ENCODE peak calls at places on chromosomes 1 and 21, in eight cellular contexts. I, C, P, J, T, G, S and W are unnamed samples.

GRCh38 chr1:39735731-39736130 is 3.0 kb upstream of the PPIE start:
- DNase-seq in G (no peak), J (no peak), S (no peak), P (no peak), C (no peak), T (peak; percentile 7), I (no peak), W (no peak)

GRCh38 chr1:58811303-58811702 is 27.5 kb upstream of the JUN start:
- DNase-seq in G (no peak), C (no peak), S (peak; percentile 34), I (no peak), P (no peak), T (peak; percentile 55), J (no peak), W (no peak)

GRCh38 chr1:1110561-1110971 is 5.3 kb downstream of the C1orf159 start:
- DNase-seq in T (no peak), S (no peak), C (no peak), G (no peak), I (no peak), J (no peak), P (no peak), W (no peak)

GRCh38 chr1:207883104-207883651 is 27.7 kb downstream of the CD34 start:
- DNase-seq in T (no peak), C (no peak), G (no peak), J (no peak), I (no peak), S (no peak), P (no peak), W (no peak)

GRCh38 chr1:47643506-47644215 is 205.8 kb downstream of the FOXD2 start:
- DNase-seq in P (no peak), T (no peak), S (no peak), I (no peak), G (no peak), C (peak; percentile 3), J (no peak), W (no peak)

GRCh38 chr21:30818837-30819236 is 5.8 kb upstream of the KRTAP8-1 start:
- DNase-seq in C (no peak), I (no peak), S (no peak), P (no peak), G (no peak), J (no peak), T (no peak), W (no peak)

GRCh38 chr1:6244401-6245054 is 549 bp downstream of the HES3 start:
- DNase-seq in G (no peak), P (no peak), J (no peak), C (no peak), I (no peak), T (no peak), S (no peak), W (no peak)

GRCh38 chr1:236168716-236169429 is 26.5 kb downstream of the GPR137B start:
- DNase-seq in G (no peak), C (peak; percentile 23), S (peak; percentile 66), T (no peak), P (peak; percentile 42), I (no peak), J (no peak), W (peak; percentile 81)

GRCh38 chr1:241749041-241749798 is 97.1 kb downstream of the WDR64 start:
- DNase-seq in J (no peak), C (peak; percentile 45), S (no peak), G (no peak), P (no peak), I (no peak), T (peak; percentile 48), W (peak; percentile 50)

GRCh38 chr1:33336580-33336979 is 15.7 kb upstream of the A3GALT2 start:
- DNase-seq in S (no peak), I (no peak), C (no peak), J (no peak), T (no peak), P (no peak), G (no peak), W (no peak)

GRCh38 chr1:115466433-115466832 is 128.4 kb upstream of the NGF start:
- DNase-seq in T (no peak), S (no peak), P (no peak), C (no peak), G (no peak), J (no peak), I (peak; percentile 16), W (peak; percentile 13)

GRCh38 chr1:225329041-225329440 is 98.8 kb downstream of the LBR start:
- DNase-seq in J (no peak), G (no peak), C (no peak), P (no peak), I (no peak), S (no peak), T (no peak), W (no peak)

GRCh38 chr1:207890136-207890738 is 20.7 kb downstream of the CD34 start:
- DNase-seq in P (no peak), I (peak; percentile 57), T (peak; percentile 60), G (peak; percentile 94), S (peak; percentile 70), C (peak; percentile 96), J (no peak), W (peak; percentile 74)

GRCh38 chr1:154735801-154736163 is 127.8 kb upstream of the ADAR start:
- DNase-seq in I (no peak), C (no peak), P (no peak), G (no peak), S (no peak), T (no peak), J (no peak), W (no peak)

GRCh38 chr1:233238884-233239432 is 56.6 kb downstream of the PCNX2 start:
- DNase-seq in I (no peak), C (no peak), P (no peak), G (no peak), T (no peak), J (no peak), S (no peak), W (peak; percentile 14)
- TF ChIP-seq CTCF in I (no peak), C (no peak), P (no peak), G (no peak), T (no peak), J (peak; percentile 26), S (no peak), W (peak; percentile 16)

DNA sequence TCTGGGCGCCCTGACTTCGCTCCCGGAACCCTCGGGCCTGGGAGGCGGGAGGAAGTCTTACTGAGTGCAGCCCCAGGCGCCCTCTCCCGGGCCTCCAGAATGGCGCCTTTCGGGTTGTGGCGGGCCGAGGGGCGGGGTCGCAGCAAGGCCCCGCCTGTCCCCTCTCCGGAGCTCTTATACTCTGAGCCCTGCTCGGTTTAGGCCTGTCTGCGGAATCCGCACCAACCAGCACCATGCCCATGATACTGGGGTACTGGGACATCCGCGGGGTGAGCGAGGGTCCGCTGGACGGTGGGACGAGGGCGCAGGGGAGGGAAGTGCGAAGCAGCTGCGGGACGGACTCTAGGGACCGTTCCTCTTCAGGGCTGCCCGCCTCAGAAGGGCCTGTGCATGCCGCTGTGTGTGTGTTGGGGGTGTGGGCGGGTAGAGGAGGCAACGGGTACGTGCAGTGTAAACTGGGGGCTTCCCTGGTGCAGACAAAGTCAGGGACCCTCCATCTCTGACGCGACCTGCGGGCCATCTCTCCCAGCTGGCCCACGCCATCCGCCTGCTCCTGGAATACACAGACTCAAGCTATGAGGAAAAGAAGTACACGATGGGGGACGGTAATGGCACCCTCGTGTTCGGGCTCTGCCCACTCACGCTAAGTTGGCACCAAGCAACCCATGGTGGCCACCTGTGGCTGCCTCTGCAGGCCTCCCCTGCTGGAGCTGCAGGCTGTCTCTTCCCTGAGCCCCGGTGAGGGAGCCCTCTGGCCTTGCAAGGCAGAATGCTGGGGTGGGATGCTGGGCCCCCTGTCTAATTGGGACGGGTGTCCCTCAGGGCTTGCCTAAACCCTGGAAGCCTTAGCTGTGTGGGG is at the start of gene GSTM1:
- DNase-seq in J (peak; percentile 59), G (peak; percentile 82), I (no peak), C (no peak), P (no peak), S (no peak), T (peak; percentile 45), W (peak; percentile 85)
- TF ChIP-seq CTCF in J (no peak), G (no peak), I (no peak), C (no peak), P (peak; percentile 25), S (no peak), T (no peak), W (peak; percentile 46)

DNA sequence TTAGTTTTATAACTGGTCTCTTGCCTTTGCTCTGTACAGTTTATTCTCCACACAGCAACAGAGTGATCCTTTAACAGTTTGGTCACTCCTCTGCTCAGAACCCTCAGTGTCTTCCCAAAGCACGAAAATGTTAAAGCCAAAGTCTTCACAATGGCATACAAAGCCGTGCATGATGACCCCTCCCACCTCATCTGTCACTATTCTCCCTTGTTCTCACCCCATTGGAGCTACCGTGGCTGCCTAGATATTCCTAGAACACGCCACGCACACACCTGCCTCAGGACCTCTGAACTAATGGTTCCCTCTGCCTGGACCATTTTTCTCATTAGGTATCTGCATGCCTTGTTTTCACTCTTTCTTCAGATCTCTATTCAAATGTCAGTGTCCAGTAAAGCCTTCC is 8.6 kb upstream of the SEMA4A start:
- DNase-seq in G (no peak), J (no peak), S (no peak), T (no peak), C (no peak), P (no peak), I (no peak), W (no peak)
- TF ChIP-seq CTCF in G (no peak), J (no peak), S (no peak), T (no peak), C (no peak), P (no peak), I (no peak), W (no peak)

GRCh38 chr21:17554619-17555472 is 42.0 kb downstream of the CXADR start:
- DNase-seq in G (no peak), C (peak; percentile 5), P (no peak), T (no peak), I (peak; percentile 6), S (no peak), J (no peak), W (no peak)
- TF ChIP-seq CTCF in G (no peak), C (peak; percentile 46), P (peak; percentile 28), T (peak; percentile 27), I (peak; percentile 30), S (no peak), J (peak; percentile 42), W (peak; percentile 36)

GRCh38 chr1:234069760-234070159 is 165.3 kb downstream of the SLC35F3 start:
- DNase-seq in P (no peak), I (no peak), S (no peak), C (no peak), J (no peak), G (no peak), T (peak; percentile 18), W (peak; percentile 6)
- TF ChIP-seq CTCF in P (no peak), I (no peak), S (no peak), C (no peak), J (no peak), G (no peak), T (no peak), W (peak; percentile 15)

DNA sequence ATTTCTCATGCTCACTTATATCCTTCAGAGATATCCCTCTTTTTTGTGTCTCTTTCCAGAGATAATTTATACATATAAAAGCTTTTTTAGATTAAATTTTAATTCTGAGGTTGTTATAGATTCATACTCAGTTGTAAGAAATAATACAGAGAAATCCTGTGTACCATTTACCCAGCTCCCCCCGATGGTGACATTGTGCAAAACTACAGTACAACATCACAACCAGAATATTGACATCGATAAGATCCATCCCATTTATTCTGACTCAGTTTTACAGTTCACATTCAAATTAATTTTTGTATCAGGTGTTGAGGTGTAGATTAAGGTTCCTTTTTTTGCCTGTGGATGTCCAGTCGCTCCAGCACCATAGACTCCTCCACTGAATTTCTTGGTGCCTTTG is 14.3 kb downstream of the DMRTB1 start:
- DNase-seq in T (no peak), C (no peak), G (no peak), I (no peak), P (no peak), S (no peak), J (no peak), W (no peak)
- TF ChIP-seq CTCF in T (peak; percentile 17), C (peak; percentile 52), G (no peak), I (peak; percentile 43), P (no peak), S (no peak), J (no peak), W (peak; percentile 32)